ENCODE peak calls at places on chromosomes 12 and 14, in five cellular contexts. W is central memory CD8-positive, alpha-beta T cell; J is colonic mucosa; M is MG63; P is tibial nerve. L is an unnamed sample.

GRCh38 chr12:89357297-89357730 is 5.0 kb upstream of the DUSP6 start:
- DNase-seq in W (no peak), J (peak; percentile 38), M (no peak), P (no peak), L (peak; percentile 89)

GRCh38 chr12:121812921-121813896 is 9.4 kb downstream of the SETD1B start:
- DNase-seq in W (no peak), J (no peak), M (no peak), P (peak; percentile 21), L (peak; percentile 51)

GRCh38 chr12:92288533-92288932 is 142.9 kb upstream of the BTG1 start:
- DNase-seq in W (no peak), J (no peak), M (no peak), P (peak; percentile 20), L (no peak)

GRCh38 chr14:40983604-40984003 is 623.1 kb upstream of the LRFN5 start:
- DNase-seq in W (no peak), J (no peak), M (no peak), P (no peak), L (no peak)

GRCh38 chr14:35331605-35332516 is 39.7 kb downstream of the PSMA6 start:
- DNase-seq in W (no peak), J (peak; percentile 80), M (no peak), P (no peak), L (peak; percentile 33)

GRCh38 chr14:58878740-58879139 is 241.0 kb downstream of the DACT1 start:
- DNase-seq in W (no peak), J (no peak), M (no peak), P (no peak), L (no peak)

GRCh38 chr14:20469890-20470858 is 968 bp downstream of the PNP start:
- DNase-seq in W (peak; percentile 33), J (peak; percentile 65), M (peak; percentile 51), P (no peak), L (peak; percentile 70)

GRCh38 chr12:54723653-54724256 is 75.6 kb upstream of the DCD start:
- DNase-seq in W (no peak), J (no peak), M (no peak), P (no peak), L (no peak)

GRCh38 chr12:89029961-89030360 is 322.3 kb downstream of the DUSP6 start:
- DNase-seq in W (no peak), J (no peak), M (no peak), P (no peak), L (no peak)

GRCh38 chr12:64696065-64696741 is 63.0 kb downstream of the GNS start:
- DNase-seq in W (no peak), J (no peak), M (no peak), P (no peak), L (no peak)

GRCh38 chr12:103924761-103925641 is 5.2 kb upstream of the HSP90B1 start:
- DNase-seq in W (no peak), J (no peak), M (peak; percentile 87), P (no peak), L (no peak)

GRCh38 chr14:24179961-24180726 is 8.3 kb downstream of the REC8 start:
- DNase-seq in W (no peak), J (no peak), M (peak; percentile 21), P (no peak), L (peak; percentile 84)